ENCODE peak calls at places on chromosomes 1 and 21, in six cellular contexts. Q is AG04450, P is uterus, U is cardiac muscle cell, K is right lobe of liver, R is astrocyte. B is an unnamed sample.

GRCh38 chr1:17141441-17142197 is 22.4 kb upstream of the PADI2 start:
- DNase-seq in K (no peak), P (no peak), R (no peak), U (no peak), Q (no peak), B (no peak)

GRCh38 chr1:55399385-55399784 is 184.2 kb upstream of the USP24 start:
- DNase-seq in U (no peak), K (no peak), Q (no peak), P (no peak), R (no peak), B (no peak)

GRCh38 chr1:59017501-59018231 is 233.8 kb upstream of the JUN start:
- DNase-seq in U (peak), K (no peak), R (peak), P (no peak), Q (no peak), B (peak)

GRCh38 chr1:188590641-188591040 is 1761.9 kb downstream of the PLA2G4A start:
- DNase-seq in K (no peak), Q (no peak), R (peak), P (no peak), U (no peak), B (no peak)

GRCh38 chr1:183472488-183473285 is at the start of gene SMG7:
- DNase-seq in U (peak), P (no peak), Q (no peak), K (peak), R (peak), B (peak)

GRCh38 chr1:33654267-33654832 is 181.9 kb downstream of the ZSCAN20 start:
- DNase-seq in Q (no peak), P (no peak), U (peak), R (peak), K (no peak), B (peak)

GRCh38 chr1:61388586-61388985 is 306.2 kb downstream of the NFIA start:
- DNase-seq in R (peak), K (no peak), U (peak), Q (no peak), P (no peak), B (peak)

GRCh38 chr1:221840511-221841243 is 98.8 kb upstream of the DUSP10 start:
- DNase-seq in K (no peak), P (no peak), Q (no peak), R (no peak), U (peak), B (no peak)

GRCh38 chr1:247118946-247119446 is 14.8 kb upstream of the ZNF669 start:
- DNase-seq in R (no peak), P (no peak), Q (no peak), U (peak), K (no peak), B (no peak)

GRCh38 chr1:192788184-192788583 is 20.7 kb upstream of the RGS2 start:
- DNase-seq in K (no peak), P (peak), R (peak), U (peak), Q (no peak), B (peak)

GRCh38 chr1:83978056-83978455 is 20.9 kb downstream of the TTLL7 start:
- DNase-seq in U (no peak), K (no peak), R (no peak), P (no peak), Q (no peak), B (no peak)

GRCh38 chr1:205533729-205534443 is 29.4 kb downstream of the CDK18 start:
- DNase-seq in U (no peak), Q (no peak), R (no peak), P (peak), K (no peak), B (no peak)

GRCh38 chr1:67726224-67726623 is 41.2 kb downstream of the GADD45A start:
- DNase-seq in K (no peak), R (no peak), P (no peak), U (no peak), Q (no peak), B (no peak)

GRCh38 chr1:235999259-235999925 is 65.5 kb downstream of the NID1 start:
- DNase-seq in Q (peak), P (no peak), U (peak), R (peak), K (no peak), B (peak)

GRCh38 chr1:116769050-116769449 is 14.8 kb downstream of the CD2 start:
- DNase-seq in K (no peak), Q (no peak), P (no peak), R (no peak), U (no peak), B (no peak)

GRCh38 chr1:116768416-116768815 is 14.2 kb downstream of the CD2 start:
- DNase-seq in R (no peak), P (no peak), Q (no peak), U (no peak), K (no peak), B (no peak)

GRCh38 chr1:116769561-116769977 is 15.3 kb downstream of the CD2 start:
- DNase-seq in P (no peak), K (no peak), R (peak), U (peak), Q (no peak), B (no peak)

GRCh38 chr1:116770625-116771024 is 16.4 kb downstream of the CD2 start:
- DNase-seq in U (no peak), P (no peak), R (no peak), K (no peak), Q (no peak), B (no peak)

DNA sequence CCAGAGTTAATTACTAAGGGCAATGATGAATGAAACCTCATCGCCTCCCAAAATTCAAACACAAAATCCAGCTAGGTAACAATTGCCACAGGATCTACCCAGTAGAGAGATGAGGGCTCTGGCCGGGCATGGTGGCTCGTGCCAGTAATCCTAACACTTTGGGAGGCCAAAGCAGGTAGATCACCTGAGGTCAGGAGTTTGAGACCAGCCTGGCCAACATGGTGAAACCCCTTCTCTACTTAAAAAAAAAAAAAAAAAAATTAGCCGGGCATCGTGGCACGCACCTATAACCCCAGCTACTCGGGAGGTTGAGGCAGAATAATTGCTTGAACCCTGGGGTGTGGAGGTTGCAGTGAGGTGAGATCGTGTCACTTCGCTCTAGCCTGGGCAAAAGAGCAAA is 15.8 kb downstream of the CD2 start:
- DNase-seq in K (no peak), Q (no peak), R (no peak), P (no peak), U (no peak), B (no peak)
- H3K4me3 ChIP-seq in K (no peak), Q (no peak), R (no peak), P (no peak), U (no peak), B (no peak)

GRCh38 chr1:28428990-28429520 is 59.5 kb downstream of the PHACTR4 start:
- DNase-seq in K (no peak), P (no peak), U (no peak), R (peak), Q (no peak), B (no peak)
- H3K27ac ChIP-seq in K (no peak), P (no peak), U (no peak), R (no peak), Q (no peak), B (no peak)

GRCh38 chr21:46639489-46640386 is 4.3 kb downstream of the PRMT2 start:
- DNase-seq in P (no peak), R (no peak), Q (no peak), U (peak), K (no peak), B (no peak)

GRCh38 chr21:46636181-46636512 is 673 bp downstream of the PRMT2 start:
- DNase-seq in U (no peak), R (no peak), Q (no peak), P (no peak), K (no peak), B (no peak)

GRCh38 chr21:46635324-46636180 is at the start of gene PRMT2:
- DNase-seq in K (peak), U (peak), P (peak), R (peak), Q (peak), B (peak)

GRCh38 chr21:46636550-46637289 is 1.2 kb downstream of the PRMT2 start:
- DNase-seq in K (no peak), R (no peak), P (no peak), U (no peak), Q (no peak), B (no peak)

DNA sequence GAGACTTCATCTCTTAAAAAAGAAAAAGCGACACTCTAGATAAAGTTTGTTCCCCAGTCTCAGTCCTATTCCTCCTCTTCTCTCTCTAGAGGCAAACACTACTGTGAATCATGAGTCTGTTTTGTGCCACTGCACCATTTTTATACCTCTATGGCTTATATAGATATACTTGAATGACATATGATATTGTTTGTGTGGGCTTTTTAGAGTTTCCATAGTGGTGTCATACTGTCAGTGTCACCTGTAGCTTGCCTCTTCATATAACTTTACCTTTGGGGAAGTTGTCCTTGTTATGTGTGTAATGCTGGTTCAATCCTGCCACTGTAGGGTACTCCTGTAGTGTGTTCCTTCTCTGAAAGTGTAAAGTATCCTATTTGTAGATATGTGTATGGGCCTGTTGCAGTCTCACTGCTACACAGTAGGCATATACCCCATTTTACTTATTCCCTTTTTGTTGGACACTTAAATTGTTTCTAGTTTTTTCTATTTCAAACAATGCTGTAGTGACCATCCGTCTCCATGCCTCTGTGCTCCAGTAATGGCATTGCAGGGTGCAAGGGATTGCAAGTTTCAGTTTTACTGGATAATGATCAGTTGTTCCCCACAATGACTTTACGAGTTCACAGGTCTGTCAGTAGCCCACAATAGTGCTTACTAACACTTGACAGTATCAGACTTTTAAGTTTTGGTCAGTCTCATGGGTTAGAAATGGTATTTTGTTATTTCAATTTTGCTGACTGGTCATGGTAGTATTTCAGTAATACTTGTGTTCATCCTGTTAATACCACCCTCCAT is 2.7 kb downstream of the PRMT2 start:
- DNase-seq in Q (no peak), K (no peak), R (no peak), U (no peak), P (no peak), B (no peak)
- H3K4me3 ChIP-seq in Q (peak), K (no peak), R (peak), U (no peak), P (no peak), B (no peak)

DNA sequence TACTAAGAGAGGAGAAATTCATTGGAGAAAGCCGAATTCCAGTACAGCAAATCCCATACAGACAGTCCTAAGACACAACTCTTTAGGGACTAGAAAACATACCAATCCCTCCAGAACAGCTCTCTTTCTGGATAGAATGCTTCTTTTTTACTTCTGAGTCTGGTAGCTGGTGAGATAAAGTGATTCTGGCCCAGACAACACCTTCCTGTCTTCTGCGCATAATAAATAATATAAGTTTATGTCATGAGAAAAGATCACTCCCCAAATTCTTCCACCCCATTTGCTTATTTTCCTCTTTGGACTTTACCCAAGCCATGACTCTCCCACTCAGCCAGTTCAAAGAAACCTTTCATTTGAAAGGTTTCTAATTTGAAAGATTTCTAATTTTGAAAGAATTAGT is 98.4 kb downstream of the EDEM3 start:
- DNase-seq in P (no peak), K (no peak), U (no peak), R (peak), Q (no peak), B (no peak)
- H3K27ac ChIP-seq in P (peak), K (no peak), U (no peak), R (no peak), Q (no peak), B (no peak)

GRCh38 chr1:26996024-26996423 is 2.5 kb downstream of the TRNP1 start:
- DNase-seq in K (no peak), U (peak), P (no peak), R (no peak), Q (no peak), B (no peak)

GRCh38 chr1:26994020-26994745 is 691 bp downstream of the TRNP1 start:
- DNase-seq in P (no peak), K (no peak), R (no peak), Q (no peak), U (no peak), B (no peak)

GRCh38 chr1:26996665-26997064 is 3.2 kb downstream of the TRNP1 start:
- DNase-seq in U (no peak), K (no peak), R (no peak), Q (no peak), P (no peak), B (no peak)

GRCh38 chr1:26993237-26994019 is at the start of gene TRNP1:
- DNase-seq in P (peak), K (peak), R (peak), U (peak), Q (no peak), B (peak)

GRCh38 chr1:26994772-26995625 is 1.5 kb downstream of the TRNP1 start:
- DNase-seq in U (no peak), K (no peak), Q (no peak), P (no peak), R (no peak), B (no peak)
- H3K4me3 ChIP-seq in U (peak), K (peak), Q (peak), P (peak), R (peak), B (peak)

DNA sequence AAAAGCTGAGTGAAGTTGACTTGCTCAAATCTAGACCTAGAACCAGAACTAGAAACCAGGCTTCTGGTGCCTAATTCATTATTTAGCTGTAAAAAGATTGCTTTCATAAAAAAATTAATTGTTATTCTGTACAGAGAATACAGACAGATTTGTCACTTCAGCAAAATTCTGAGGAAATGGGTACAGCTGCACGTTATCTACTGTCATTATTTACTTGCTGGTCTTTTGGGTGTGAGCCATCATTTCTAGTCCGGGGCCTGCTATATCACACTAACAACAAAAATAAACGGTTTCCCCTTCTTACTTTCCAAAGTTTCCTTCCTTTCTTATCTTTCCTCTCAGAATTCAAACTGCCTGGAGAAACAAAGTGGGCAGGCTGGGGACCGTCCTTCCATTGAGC is 68.3 kb downstream of the PTGER3 start:
- DNase-seq in U (no peak), K (no peak), Q (no peak), P (no peak), R (no peak), B (no peak)
- H3K27ac ChIP-seq in U (no peak), K (no peak), Q (no peak), P (peak), R (no peak), B (no peak)

DNA sequence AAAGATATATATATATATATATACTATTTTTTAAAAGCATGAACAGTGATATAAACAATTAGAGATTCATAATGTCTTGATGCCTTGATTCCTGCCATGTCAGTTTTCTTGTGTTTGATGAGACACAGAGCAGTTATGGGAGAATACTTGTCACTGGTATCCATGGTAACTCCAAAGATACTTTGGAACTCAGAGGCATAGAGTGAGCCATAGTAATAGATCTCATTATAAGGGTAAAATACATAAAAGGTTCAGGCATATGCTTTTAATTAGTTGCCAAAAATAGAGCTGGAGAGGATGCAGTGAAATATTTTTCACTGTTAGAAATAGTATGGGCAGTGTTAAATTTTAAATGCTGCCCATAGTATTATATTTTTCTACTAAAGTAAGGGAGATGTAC is 134.1 kb downstream of the SYT14 start:
- DNase-seq in P (no peak), K (no peak), U (no peak), Q (no peak), R (peak), B (no peak)
- H3K4me3 ChIP-seq in P (no peak), K (no peak), U (no peak), Q (no peak), R (no peak), B (no peak)

GRCh38 chr1:56404066-56404465 is 175.3 kb downstream of the PLPP3 start:
- DNase-seq in K (no peak), U (no peak), P (no peak), R (peak), Q (no peak), B (no peak)
- H3K27ac ChIP-seq in K (no peak), U (no peak), P (no peak), R (no peak), Q (no peak), B (peak)